ENCODE peak calls at places on chromosomes 1 and 21, in four cellular contexts. G is H9, Y is colonic mucosa, Z is K562. W is an unnamed sample. For H3K4me1, the result is how much of the 10 kb centered on the place peaks cover.

GRCh38 chr21:32061755-32062154 is 188.9 kb downstream of the HUNK start:
- DNase-seq in G (no peak), Y (no peak), Z (no peak), W (no peak)

GRCh38 chr1:223870617-223871574 is 25.1 kb upstream of the TP53BP2 start:
- DNase-seq in G (peak), Y (no peak), Z (no peak), W (no peak)

GRCh38 chr1:51956528-51957509 is 33.7 kb downstream of the RAB3B start:
- DNase-seq in G (peak), Y (no peak), Z (no peak), W (no peak)

GRCh38 chr1:169048043-169048442 is 58.4 kb upstream of the ATP1B1 start:
- DNase-seq in G (no peak), Y (peak), Z (no peak), W (no peak)

GRCh38 chr1:195584870-195585624 is 1023.2 kb downstream of the KCNT2 start:
- DNase-seq in G (peak), Y (no peak), Z (no peak), W (no peak)

GRCh38 chr1:244603498-244603897 is 49.4 kb upstream of the DESI2 start:
- DNase-seq in G (no peak), Y (no peak), Z (peak), W (no peak)

GRCh38 chr1:102799496-102799895 is 308.8 kb downstream of the COL11A1 start:
- DNase-seq in G (no peak), Y (no peak), Z (no peak), W (no peak)

GRCh38 chr1:245572709-245573108 is 417.9 kb downstream of the KIF26B start:
- DNase-seq in G (no peak), Y (no peak), Z (no peak), W (no peak)

GRCh38 chr21:46622226-46622625 is 13.2 kb upstream of the PRMT2 start:
- DNase-seq in G (no peak), Y (no peak), Z (no peak), W (no peak)

GRCh38 chr1:246064891-246065290 is 442.2 kb downstream of the SMYD3 start:
- DNase-seq in G (no peak), Y (no peak), Z (no peak), W (no peak)

GRCh38 chr1:6026095-6026809 is 19.4 kb upstream of the KCNAB2 start:
- DNase-seq in G (peak), Y (peak), Z (peak), W (peak)

GRCh38 chr1:198915327-198916231 is 276.7 kb downstream of the PTPRC start:
- DNase-seq in G (no peak), Y (no peak), Z (no peak), W (no peak)

GRCh38 chr1:202029171-202029665 is 18.8 kb downstream of the ELF3 start:
- DNase-seq in G (no peak), Y (no peak), Z (no peak), W (peak)

GRCh38 chr1:95010158-95010557 is 62.6 kb downstream of the ALG14 start:
- DNase-seq in G (no peak), Y (no peak), Z (no peak), W (no peak)

GRCh38 chr1:71047635-71048607 is at the start of gene PTGER3:
- DNase-seq in G (peak), Y (peak), Z (peak), W (peak)

GRCh38 chr1:206551985-206552325 is 44.6 kb downstream of the RASSF5 start:
- DNase-seq in G (no peak), Y (no peak), Z (peak), W (no peak)

GRCh38 chr1:195594322-195594721 is 1013.9 kb downstream of the KCNT2 start:
- DNase-seq in G (no peak), Y (no peak), Z (no peak), W (no peak)

GRCh38 chr1:6053206-6053546 is 7.5 kb downstream of the KCNAB2 start:
- DNase-seq in G (no peak), Y (no peak), Z (no peak), W (no peak)

GRCh38 chr1:48673725-48674124 is 103.0 kb downstream of the BEND5 start:
- DNase-seq in G (peak), Y (no peak), Z (peak), W (no peak)

GRCh38 chr21:32021319-32022027 is 148.7 kb downstream of the HUNK start:
- DNase-seq in G (no peak), Y (peak), Z (no peak), W (no peak)

GRCh38 chr1:91752324-91752723 is 133.6 kb downstream of the TGFBR3 start:
- DNase-seq in G (no peak), Y (no peak), Z (no peak), W (no peak)

GRCh38 chr21:28731700-28732321 is 260.9 kb downstream of the LTN1 start:
- DNase-seq in G (no peak), Y (no peak), Z (no peak), W (no peak)

GRCh38 chr1:21494196-21494595 is 15.0 kb upstream of the ALPL start:
- DNase-seq in G (no peak), Y (no peak), Z (no peak), W (no peak)

GRCh38 chr1:16012590-16013219 is 5.1 kb downstream of the HSPB7 start:
- DNase-seq in G (peak), Y (peak), Z (peak), W (peak)

GRCh38 chr1:24362982-24363614 is 43.9 kb downstream of the GRHL3 start:
- DNase-seq in G (no peak), Y (no peak), Z (no peak), W (no peak)

GRCh38 chr1:13482600-13482999 is 31.2 kb downstream of the LRRC38 start:
- DNase-seq in G (no peak), Y (no peak), Z (no peak), W (peak)

GRCh38 chr1:194024659-194025058 is 838.2 kb upstream of the B3GALT2 start:
- DNase-seq in G (no peak), Y (no peak), Z (no peak), W (no peak)

GRCh38 chr21:31630062-31630711 is 29.3 kb upstream of the SOD1 start:
- DNase-seq in G (no peak), Y (no peak), Z (no peak), W (no peak)

GRCh38 chr1:223710179-223711133 is 1.9 kb upstream of the CAPN2 start:
- DNase-seq in G (no peak), Y (no peak), Z (no peak), W (no peak)

GRCh38 chr1:88276158-88276557 is 407.9 kb upstream of the PKN2 start:
- DNase-seq in G (no peak), Y (no peak), Z (no peak), W (no peak)

GRCh38 chr1:8727809-8728213 is 89.6 kb downstream of the RERE start:
- DNase-seq in G (no peak), Y (no peak), Z (no peak), W (no peak)

GRCh38 chr1:230280906-230281413 is 145.2 kb downstream of the PGBD5 start:
- DNase-seq in G (no peak), Y (no peak), Z (no peak), W (no peak)

DNA sequence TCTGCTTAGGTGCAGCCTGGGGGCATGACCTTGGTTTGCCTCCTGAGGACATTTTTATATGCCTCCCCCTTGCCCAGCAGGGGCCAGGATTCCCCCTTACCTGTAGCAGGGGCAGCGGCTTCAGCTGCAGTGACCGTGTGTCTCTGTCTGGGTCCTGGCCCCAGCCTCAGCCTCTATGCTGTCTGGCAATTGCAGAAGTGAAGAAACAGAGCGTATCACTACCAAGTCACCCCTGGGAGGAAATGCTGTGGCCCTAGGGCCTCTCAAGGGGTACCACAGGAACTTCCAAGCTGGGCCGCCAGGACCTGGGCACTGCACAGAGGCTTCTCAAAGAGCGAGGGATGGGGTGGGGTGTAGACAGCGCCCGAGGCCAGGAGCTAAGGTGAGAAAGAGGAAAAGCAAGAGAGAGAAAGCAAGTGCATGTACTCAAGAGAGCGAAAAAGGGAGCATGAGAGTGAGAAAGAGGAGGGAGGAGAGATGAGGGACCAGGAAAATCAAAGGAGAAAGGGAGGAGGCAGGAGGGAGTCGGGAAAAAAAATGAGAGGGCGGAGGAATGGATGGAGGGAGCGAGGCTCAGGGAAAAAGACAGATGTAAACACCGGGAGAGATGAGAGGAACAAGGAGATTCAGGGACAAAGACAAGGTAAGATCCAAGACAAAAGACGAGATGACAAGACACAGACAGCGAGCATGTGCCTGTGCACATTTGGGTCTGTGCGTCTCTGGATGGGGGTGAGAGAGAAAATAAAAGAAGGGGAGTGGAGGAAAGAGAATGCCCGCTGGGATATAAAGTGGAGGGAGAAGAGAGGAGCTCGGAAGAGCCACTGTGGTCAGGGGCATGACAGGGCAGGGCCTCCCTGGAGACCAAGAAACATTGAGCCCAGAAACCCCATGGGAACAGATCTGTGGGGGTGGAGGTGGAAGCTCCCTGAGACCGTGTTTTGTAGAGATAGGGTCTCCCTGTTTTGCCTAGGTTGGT is at the start of gene PTAFR:
- DNase-seq in G (no peak), Y (no peak), Z (no peak), W (no peak)
- H3K4me1 ChIP-seq in G (under half), Y (under half), Z (under half), W (under half)

GRCh38 chr1:109275706-109276345 is 7.1 kb downstream of the PSRC1 start:
- DNase-seq in G (no peak), Y (no peak), Z (peak), W (peak)

GRCh38 chr1:109272021-109272799 is 10.7 kb downstream of the PSRC1 start:
- DNase-seq in G (no peak), Y (no peak), Z (no peak), W (peak)

GRCh38 chr1:109274533-109275476 is 8.1 kb downstream of the PSRC1 start:
- DNase-seq in G (no peak), Y (peak), Z (peak), W (peak)

GRCh38 chr1:109272831-109273547 is 10.0 kb downstream of the PSRC1 start:
- DNase-seq in G (no peak), Y (no peak), Z (no peak), W (peak)

DNA sequence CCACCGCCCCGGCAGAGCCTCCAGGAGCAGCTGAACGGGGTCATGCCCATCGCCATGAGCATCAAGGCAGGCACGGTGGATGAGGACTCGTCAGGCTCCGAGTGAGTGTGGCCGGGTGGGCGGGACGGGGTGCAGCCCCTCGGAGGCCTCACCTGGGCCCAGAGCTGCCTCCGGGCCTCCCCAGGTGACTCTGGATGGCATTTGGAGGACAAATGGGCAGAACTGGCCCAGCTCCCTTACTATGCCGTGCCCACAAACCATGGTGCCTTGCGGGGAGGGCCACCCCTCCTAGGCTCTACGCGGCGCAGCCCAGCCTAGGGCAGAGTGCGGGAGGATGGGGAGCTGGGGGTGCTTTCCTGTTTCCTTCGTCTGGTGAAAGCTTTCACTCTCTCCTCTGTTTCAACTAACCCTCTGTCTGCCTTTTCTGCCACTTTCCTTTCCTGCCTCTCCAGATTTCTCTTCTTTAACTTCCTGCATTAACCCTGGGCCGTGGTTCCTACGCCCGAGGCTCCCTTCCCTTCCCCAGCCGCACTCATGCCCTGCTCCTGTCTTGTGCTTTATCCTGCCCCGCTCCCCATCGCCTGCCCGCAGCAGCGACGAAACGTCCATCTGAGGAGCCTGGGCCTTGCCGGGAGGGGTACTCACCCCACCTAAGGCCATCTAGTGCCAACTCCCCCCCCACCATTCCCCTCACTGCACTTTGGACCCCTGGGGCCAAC is 9.2 kb downstream of the PSRC1 start:
- DNase-seq in G (no peak), Y (no peak), Z (no peak), W (peak)
- H3K9ac ChIP-seq in G (no peak), Y (no peak), Z (peak), W (no peak)

GRCh38 chr21:34811368-34811767 is 142.6 kb downstream of the CLIC6 start:
- DNase-seq in G (no peak), Y (no peak), Z (no peak), W (no peak)

GRCh38 chr21:34812510-34813265 is 143.9 kb downstream of the CLIC6 start:
- DNase-seq in G (no peak), Y (no peak), Z (no peak), W (no peak)

GRCh38 chr21:34808569-34809204 is 139.9 kb downstream of the CLIC6 start:
- DNase-seq in G (no peak), Y (no peak), Z (no peak), W (no peak)

GRCh38 chr21:34809822-34810221 is 141.0 kb downstream of the CLIC6 start:
- DNase-seq in G (no peak), Y (no peak), Z (no peak), W (no peak)

GRCh38 chr21:34810786-34811185 is 142.0 kb downstream of the CLIC6 start:
- DNase-seq in G (no peak), Y (no peak), Z (no peak), W (no peak)
- H3K4me1 ChIP-seq in G (under half), Y (under half), Z (under half), W (under half)

DNA sequence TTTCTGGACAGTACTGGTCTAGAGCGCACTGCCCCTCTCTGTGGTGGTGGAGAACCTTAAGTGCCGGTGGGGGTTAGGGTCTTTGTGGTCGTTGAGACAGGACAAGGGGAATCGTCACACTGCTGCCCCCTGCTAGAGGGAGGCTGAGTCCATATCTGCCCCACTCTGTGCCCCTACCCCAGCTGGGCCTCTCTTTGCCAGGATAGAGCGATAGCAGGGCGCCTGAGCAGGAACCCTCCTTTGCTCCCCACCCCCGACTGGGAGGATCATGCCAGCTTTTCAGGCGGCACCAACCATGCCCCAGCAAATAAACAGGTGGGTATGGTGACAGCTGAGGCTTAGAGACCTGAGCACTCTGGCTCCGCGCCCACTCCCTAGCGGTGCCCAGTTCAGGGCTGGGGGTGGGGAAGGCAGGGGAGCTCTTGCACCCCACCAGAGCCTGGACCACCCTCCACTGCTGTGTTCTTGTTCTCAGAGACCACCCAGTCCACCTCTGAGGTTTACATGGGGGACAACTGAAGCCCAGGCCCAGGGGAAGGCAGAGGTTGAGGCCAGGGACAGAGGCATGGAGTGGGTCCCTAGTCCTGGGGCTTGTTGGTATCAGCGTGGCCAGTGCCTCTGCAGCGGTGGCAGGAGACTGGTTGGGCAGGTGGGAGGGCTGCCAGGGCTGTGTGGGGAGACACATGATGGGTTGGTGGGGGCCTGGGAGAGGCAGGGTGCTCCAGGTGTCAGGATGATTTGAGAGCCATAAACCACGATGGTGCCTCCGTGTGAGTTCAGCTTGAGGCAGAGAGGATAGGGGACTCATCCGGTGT is 1.6 kb downstream of the PADI2 start:
- DNase-seq in G (no peak), Y (no peak), Z (no peak), W (no peak)
- H3K9ac ChIP-seq in G (no peak), Y (peak), Z (no peak), W (no peak)

GRCh38 chr1:45787905-45788304 is 15.5 kb upstream of the MAST2 start:
- DNase-seq in G (no peak), Y (no peak), Z (no peak), W (no peak)

GRCh38 chr1:45789601-45790000 is 13.8 kb upstream of the MAST2 start:
- DNase-seq in G (no peak), Y (no peak), Z (no peak), W (no peak)

GRCh38 chr1:45785583-45785982 is 17.8 kb upstream of the MAST2 start:
- DNase-seq in G (no peak), Y (no peak), Z (no peak), W (no peak)
- H3K4me1 ChIP-seq in G (under half), Y (under half), Z (under half), W (under half)